ENCODE peak calls at places on chromosomes 4 and X, in five cellular contexts. G, V, U, Y and L are unnamed samples.

GRCh38 chrX:13719192-13719856 is 15.1 kb downstream of the TRAPPC2 start:
- DNase-seq in Y (no peak), G (no peak), V (no peak), U (no peak), L (no peak)

GRCh38 chrX:107454302-107454701 is 4.8 kb downstream of the FRMPD3 start:
- DNase-seq in U (no peak), G (no peak), V (no peak), Y (no peak), L (no peak)

GRCh38 chr4:184094532-184095192 is 123.0 kb downstream of the ENPP6 start:
- DNase-seq in Y (no peak), G (no peak), U (no peak), V (no peak), L (no peak)

GRCh38 chrX:46589977-46590723 is 16.6 kb downstream of the CHST7 start:
- DNase-seq in V (no peak), Y (no peak), G (no peak), U (no peak), L (no peak)

GRCh38 chr4:6727943-6728250 is 11.9 kb downstream of the BLOC1S4 start:
- DNase-seq in V (no peak), Y (no peak), U (no peak), G (no peak), L (no peak)

GRCh38 chr4:71586087-71586763 is 197.7 kb downstream of the GC start:
- DNase-seq in Y (no peak), V (no peak), U (no peak), G (no peak), L (no peak)

GRCh38 chr4:142558851-142559250 is 287.2 kb downstream of the INPP4B start:
- DNase-seq in U (no peak), Y (no peak), G (no peak), V (no peak), L (no peak)

GRCh38 chr4:101865501-101866062 is 75.1 kb downstream of the BANK1 start:
- DNase-seq in Y (peak; percentile 8), U (no peak), G (no peak), V (no peak), L (no peak)

GRCh38 chrX:18389968-18390367 is 35.4 kb upstream of the CDKL5 start:
- DNase-seq in G (no peak), V (no peak), U (no peak), Y (no peak), L (no peak)
- TF ChIP-seq CTCF in G (no peak), V (no peak), U (no peak), Y (peak; percentile 7), L (no peak)

GRCh38 chr4:7853271-7853670 is 86.4 kb downstream of the AFAP1 start:
- DNase-seq in G (no peak), U (no peak), Y (no peak), V (no peak), L (no peak)
- H3K36me3 ChIP-seq in G (peaks cover 37% of the 10 kb centered on the region), U (no peaks in the 10 kb centered on the region), Y (no peaks in the 10 kb centered on the region), V (no peaks in the 10 kb centered on the region), L (peaks cover 34% of the 10 kb centered on the region)

DNA sequence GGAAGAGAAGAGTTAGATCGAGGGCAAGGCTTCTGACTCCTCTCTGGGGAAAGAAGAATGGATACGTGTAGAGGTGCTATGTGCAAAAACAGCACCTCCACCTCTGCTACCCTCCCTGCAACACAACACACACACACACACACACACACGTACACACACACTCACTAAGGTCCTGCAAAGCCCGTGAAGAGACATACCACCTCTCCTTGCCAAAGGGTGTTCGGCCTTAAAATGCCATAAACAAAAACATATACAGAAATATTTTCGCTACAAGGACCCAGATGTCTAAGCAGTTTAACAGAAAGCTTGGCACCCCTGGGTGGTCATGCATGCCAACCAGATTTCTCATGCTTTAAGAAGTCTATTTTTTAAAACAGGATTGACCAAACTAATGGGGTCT is 1.5 kb downstream of the TIFA start:
- DNase-seq in V (no peak), Y (no peak), G (no peak), U (no peak), L (no peak)
- H3K4me1 ChIP-seq in V (peaks cover 29% of the 10 kb centered on the region), Y (peaks cover 11% of the 10 kb centered on the region), G (peaks cover 32% of the 10 kb centered on the region), U (peaks cover 5% of the 10 kb centered on the region), L (peaks cover 4% of the 10 kb centered on the region)

GRCh38 chrX:19017271-19017670 is 33.4 kb upstream of the PHKA2 start:
- DNase-seq in V (no peak), Y (peak; percentile 28), U (no peak), G (no peak), L (peak; percentile 7)
- TF ChIP-seq CTCF in V (no peak), Y (peak; percentile 44), U (no peak), G (no peak), L (no peak)

GRCh38 chr4:8225290-8225625 is 26.2 kb downstream of the SH3TC1 start:
- DNase-seq in Y (no peak), G (no peak), U (no peak), V (no peak), L (peak; percentile 5)

GRCh38 chr4:8227771-8228318 is 28.8 kb downstream of the SH3TC1 start:
- DNase-seq in G (no peak), U (no peak), Y (no peak), V (no peak), L (no peak)

GRCh38 chr4:8228319-8229250 is 29.5 kb downstream of the SH3TC1 start:
- DNase-seq in G (peak; percentile 94), Y (peak; percentile 66), U (peak; percentile 82), V (peak; percentile 66), L (peak; percentile 61)

GRCh38 chr4:8225704-8226443 is 26.8 kb downstream of the SH3TC1 start:
- DNase-seq in Y (no peak), U (peak; percentile 15), V (no peak), G (no peak), L (no peak)

DNA sequence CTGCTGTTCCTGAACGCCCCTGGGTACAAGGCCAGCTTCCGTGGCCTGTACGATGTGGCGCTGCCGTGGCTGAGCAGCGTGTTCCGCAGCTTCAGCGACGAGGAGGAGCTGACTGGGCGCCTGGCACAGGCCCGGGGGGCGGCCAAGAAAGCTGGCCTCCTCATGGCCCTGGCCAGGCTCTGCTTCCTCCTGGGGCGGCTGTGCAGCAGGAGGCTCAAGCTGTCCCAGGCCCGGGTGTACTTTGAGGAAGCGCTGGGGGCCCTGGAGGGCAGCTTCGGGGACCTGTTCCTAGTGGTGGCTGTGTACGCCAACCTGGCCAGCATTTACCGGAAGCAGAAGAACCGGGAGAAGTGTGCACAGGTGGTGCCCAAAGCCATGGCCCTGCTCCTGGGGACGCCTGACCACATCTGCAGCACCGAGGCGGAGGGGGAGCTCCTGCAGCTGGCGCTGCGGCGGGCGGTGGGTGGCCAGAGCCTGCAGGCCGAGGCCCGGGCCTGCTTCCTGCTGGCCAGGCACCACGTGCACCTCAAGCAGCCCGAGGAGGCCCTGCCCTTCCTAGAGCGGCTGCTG is 28.2 kb downstream of the SH3TC1 start:
- DNase-seq in U (peak; percentile 50), V (no peak), Y (no peak), G (no peak), L (no peak)
- H3K36me3 ChIP-seq in U (no peaks in the 10 kb centered on the region), V (no peaks in the 10 kb centered on the region), Y (no peaks in the 10 kb centered on the region), G (peaks cover 36% of the 10 kb centered on the region), L (peaks cover 37% of the 10 kb centered on the region)

GRCh38 chr4:169252339-169253086 is 18.2 kb downstream of the SH3RF1 start:
- DNase-seq in V (no peak), G (no peak), Y (no peak), U (no peak), L (no peak)
- H3K4me1 ChIP-seq in V (peaks cover 60% of the 10 kb centered on the region), G (peaks cover 90% of the 10 kb centered on the region), Y (peaks cover 58% of the 10 kb centered on the region), U (peaks cover 53% of the 10 kb centered on the region), L (peaks cover 36% of the 10 kb centered on the region)